ENCODE peak calls at places on chromosomes 4 and X, in five cellular contexts. Z, P, A, Y and L are unnamed samples. For H3K9me2, the result is how much of the 10 kb centered on the place peaks cover.

GRCh38 chrX:4193500-4193899 is 480.1 kb upstream of the PRKX start:
- DNase-seq in Y (no peak), P (no peak), A (no peak), Z (no peak), L (no peak)

GRCh38 chr4:162705130-162705803 is 461.4 kb downstream of the NAF1 start:
- DNase-seq in Y (no peak), A (no peak), P (no peak), Z (no peak), L (no peak)

GRCh38 chr4:188911199-188911598 is 772.0 kb downstream of the TRIML1 start:
- DNase-seq in Y (no peak), A (no peak), Z (no peak), P (no peak), L (no peak)

GRCh38 chrX:48815266-48815665 is 11.0 kb upstream of the ERAS start:
- DNase-seq in Y (no peak), P (no peak), Z (no peak), A (no peak), L (no peak)

GRCh38 chr4:22019676-22020075 is 71.1 kb upstream of the KCNIP4 start:
- DNase-seq in A (no peak), P (no peak), Z (no peak), Y (no peak), L (peak)

GRCh38 chr4:24924309-24924781 is 11.5 kb upstream of the CCDC149 start:
- DNase-seq in Y (no peak), A (no peak), P (no peak), Z (no peak), L (peak)

GRCh38 chrX:6738518-6739470 is 203.9 kb upstream of the VCX3A start:
- DNase-seq in P (peak), Y (no peak), A (no peak), Z (no peak), L (no peak)

GRCh38 chr4:152587127-152587526 is 51.2 kb upstream of the FBXW7 start:
- DNase-seq in P (no peak), A (no peak), Z (no peak), Y (no peak), L (no peak)

GRCh38 chr4:29037501-29037900 is 1682.7 kb upstream of the PCDH7 start:
- DNase-seq in Y (no peak), Z (no peak), A (no peak), P (no peak), L (no peak)

GRCh38 chr4:15758294-15758693 is 19.8 kb upstream of the CD38 start:
- DNase-seq in Z (no peak), P (no peak), Y (no peak), A (no peak), L (no peak)

GRCh38 chrX:110407910-110408545 is 49.4 kb downstream of the RTL9 start:
- DNase-seq in Z (peak), A (peak), Y (peak), P (peak), L (peak)

GRCh38 chrX:147913570-147913969 is 1.9 kb downstream of the FMR1 start:
- DNase-seq in Y (no peak), Z (no peak), P (no peak), A (no peak), L (no peak)

GRCh38 chr4:45453258-45453841 is 670.5 kb downstream of the GABRG1 start:
- DNase-seq in A (no peak), P (peak), Z (peak), Y (no peak), L (peak)

GRCh38 chr4:17561195-17561909 is 15.6 kb upstream of the LAP3 start:
- DNase-seq in Z (no peak), P (no peak), Y (no peak), A (no peak), L (peak)

GRCh38 chr4:76765473-76766183 is 132.3 kb downstream of the SOWAHB start:
- DNase-seq in A (no peak), Y (no peak), P (no peak), Z (no peak), L (peak)

GRCh38 chr4:212438-213174 is 88.3 kb downstream of the ZNF718 start:
- DNase-seq in Z (peak), A (no peak), P (no peak), Y (no peak), L (peak)

GRCh38 chr4:159352609-159353008 is 249.7 kb downstream of the RAPGEF2 start:
- DNase-seq in Z (no peak), Y (no peak), A (no peak), P (no peak), L (no peak)

GRCh38 chr4:169404959-169405358 is 134.2 kb upstream of the SH3RF1 start:
- DNase-seq in P (no peak), A (no peak), Z (peak), Y (no peak), L (peak)

GRCh38 chr4:127875791-127876190 is 4.9 kb upstream of the PLK4 start:
- DNase-seq in A (no peak), Y (no peak), Z (no peak), P (no peak), L (no peak)

GRCh38 chr4:83490876-83491450 is 6.1 kb upstream of the ABRAXAS1 start:
- DNase-seq in P (peak), Y (peak), A (no peak), Z (peak), L (peak)

GRCh38 chr4:90904018-90904417 is 776.8 kb downstream of the CCSER1 start:
- DNase-seq in A (no peak), Y (no peak), P (no peak), Z (peak), L (no peak)

GRCh38 chrX:15310117-15310516 is 5.3 kb downstream of the ASB11 start:
- DNase-seq in Y (no peak), Z (no peak), A (peak), P (no peak), L (peak)

GRCh38 chr4:8199594-8200301 is 658 bp downstream of the SH3TC1 start:
- DNase-seq in P (no peak), A (no peak), Y (no peak), Z (no peak), L (no peak)

GRCh38 chrX:370963-371745 is 15.6 kb downstream of the PPP2R3B start:
- DNase-seq in A (no peak), P (peak), Z (no peak), Y (no peak), L (no peak)

GRCh38 chr4:6161921-6162464 is 38.4 kb downstream of the JAKMIP1 start:
- DNase-seq in Z (no peak), Y (no peak), P (no peak), A (no peak), L (no peak)

GRCh38 chrX:79147477-79147876 is 3.0 kb downstream of the GPR174 start:
- DNase-seq in Z (no peak), P (no peak), A (no peak), Y (no peak), L (no peak)

GRCh38 chr4:27010334-27010940 is 149.8 kb downstream of the STIM2 start:
- DNase-seq in A (peak), P (peak), Y (peak), Z (peak), L (peak)

GRCh38 chr4:54233128-54233696 is 4.1 kb downstream of the PDGFRA start:
- DNase-seq in Y (peak), Z (peak), P (no peak), A (peak), L (peak)

GRCh38 chrX:13123857-13124345 is 79.5 kb upstream of the FAM9C start:
- DNase-seq in Z (no peak), Y (no peak), P (no peak), A (no peak), L (peak)

GRCh38 chr4:75036046-75036445 is 103.1 kb downstream of the PARM1 start:
- DNase-seq in Z (no peak), Y (no peak), A (no peak), P (no peak), L (no peak)

DNA sequence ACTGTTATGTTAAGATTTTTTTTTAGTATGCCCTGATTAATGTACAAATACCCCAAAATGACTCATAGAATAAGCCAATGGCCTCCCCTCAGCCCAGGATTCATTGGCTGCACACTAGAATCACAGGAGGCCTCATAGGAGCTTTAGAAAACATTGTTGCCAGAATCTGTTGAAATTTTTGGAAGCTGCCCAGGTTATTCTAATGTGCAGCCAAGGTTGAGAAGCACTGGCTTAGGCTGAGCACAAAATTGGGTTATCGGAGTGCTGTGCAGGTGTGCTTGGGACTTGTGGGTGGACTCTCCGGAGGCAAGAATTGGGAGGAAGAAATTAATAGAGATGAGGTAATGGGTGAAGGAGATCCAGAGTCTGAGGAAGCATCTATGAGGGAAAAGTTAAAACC is 41.3 kb upstream of the VCX start:
- DNase-seq in Z (no peak), A (no peak), Y (no peak), P (no peak), L (no peak)
- H3K9me2 ChIP-seq in Z (under half), A (under half), Y (under half), P (under half), L (under half)

GRCh38 chr4:3430524-3430923 is 11.2 kb upstream of the HGFAC start:
- DNase-seq in Z (no peak), Y (no peak), A (no peak), P (no peak), L (no peak)

GRCh38 chr4:3432381-3432790 is 9.4 kb upstream of the HGFAC start:
- DNase-seq in Z (no peak), P (no peak), A (no peak), Y (no peak), L (no peak)

GRCh38 chr4:3429651-3430050 is 12.1 kb upstream of the HGFAC start:
- DNase-seq in Y (no peak), A (no peak), Z (no peak), P (no peak), L (no peak)

GRCh38 chr4:3433138-3433869 is 8.5 kb upstream of the HGFAC start:
- DNase-seq in P (no peak), Y (no peak), Z (no peak), A (no peak), L (no peak)

DNA sequence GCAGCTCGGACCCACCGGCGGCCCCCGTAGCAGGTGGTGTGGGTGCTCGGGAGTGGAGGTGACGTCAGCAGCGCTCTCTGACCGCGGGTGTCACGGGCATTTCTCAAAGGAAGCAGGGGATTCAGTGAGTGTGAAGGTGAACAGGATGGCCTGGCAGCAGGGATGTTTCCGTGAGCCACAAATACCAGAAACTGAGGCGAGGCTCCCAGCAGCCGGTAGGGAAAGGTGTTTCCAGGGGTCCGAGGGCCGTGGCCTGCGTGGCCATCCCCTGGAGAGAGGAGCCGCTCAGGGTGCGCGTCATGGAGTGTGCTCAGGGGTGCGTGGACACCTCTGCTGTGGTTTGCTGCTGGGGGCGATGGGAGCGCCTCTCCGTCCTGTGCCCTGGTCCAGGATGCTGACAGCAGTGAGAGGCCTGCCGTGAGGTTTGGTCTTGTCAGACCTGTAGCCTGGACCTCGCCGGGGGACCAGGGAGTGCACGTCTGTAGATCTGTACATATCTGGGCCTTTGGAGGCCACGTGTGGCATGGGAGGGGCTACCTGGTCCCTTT is 10.2 kb upstream of the HGFAC start:
- DNase-seq in Y (no peak), P (no peak), Z (no peak), A (no peak), L (no peak)
- H3K9me2 ChIP-seq in Y (under half), P (under half), Z (under half), A (under half), L (under half)

GRCh38 chr4:51858605-51859211 is 15.8 kb downstream of the DCUN1D4 start:
- DNase-seq in Y (no peak), P (no peak), A (no peak), Z (no peak), L (no peak)

GRCh38 chr4:51859476-51860032 is 16.6 kb downstream of the DCUN1D4 start:
- DNase-seq in Z (no peak), A (no peak), P (no peak), Y (no peak), L (no peak)

GRCh38 chr4:51855270-51855669 is 12.3 kb downstream of the DCUN1D4 start:
- DNase-seq in P (no peak), Z (no peak), A (no peak), Y (no peak), L (no peak)

GRCh38 chr4:51853027-51853682 is 10.2 kb downstream of the DCUN1D4 start:
- DNase-seq in A (no peak), P (no peak), Z (peak), Y (no peak), L (peak)

DNA sequence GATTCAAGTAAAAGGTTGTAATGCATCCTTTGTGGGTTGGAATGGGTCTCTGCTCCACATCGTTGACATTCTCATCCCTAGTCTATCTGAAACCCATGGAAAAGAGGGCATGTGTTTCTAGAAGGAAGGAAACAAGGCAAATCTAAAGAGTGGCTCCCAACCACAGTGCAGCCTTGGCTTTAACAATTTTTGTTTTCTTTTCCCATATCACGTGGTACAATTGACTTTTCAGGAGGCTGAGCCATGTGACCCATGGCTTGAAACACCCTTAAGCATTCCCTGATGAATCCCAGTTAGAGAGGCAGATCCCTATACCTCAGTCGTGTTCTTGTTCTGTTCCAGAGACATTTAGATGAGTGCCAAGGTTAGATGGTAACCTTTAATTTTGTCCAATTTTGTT is 12.8 kb downstream of the DCUN1D4 start:
- DNase-seq in Z (no peak), A (no peak), P (no peak), Y (no peak), L (no peak)
- H3K9me2 ChIP-seq in Z (under half), A (under half), P (under half), Y (under half), L (under half)

GRCh38 chrX:11791537-11791936 is 33.5 kb downstream of the MSL3 start:
- DNase-seq in P (no peak), Z (no peak), Y (no peak), A (no peak), L (no peak)

GRCh38 chrX:11793734-11794133 is 35.7 kb downstream of the MSL3 start:
- DNase-seq in A (no peak), P (no peak), Z (no peak), Y (no peak), L (no peak)

GRCh38 chrX:11791090-11791489 is 33.1 kb downstream of the MSL3 start:
- DNase-seq in Y (no peak), Z (no peak), A (no peak), P (no peak), L (no peak)

GRCh38 chrX:11789809-11790208 is 31.8 kb downstream of the MSL3 start:
- DNase-seq in Y (no peak), Z (no peak), A (no peak), P (peak), L (no peak)

DNA sequence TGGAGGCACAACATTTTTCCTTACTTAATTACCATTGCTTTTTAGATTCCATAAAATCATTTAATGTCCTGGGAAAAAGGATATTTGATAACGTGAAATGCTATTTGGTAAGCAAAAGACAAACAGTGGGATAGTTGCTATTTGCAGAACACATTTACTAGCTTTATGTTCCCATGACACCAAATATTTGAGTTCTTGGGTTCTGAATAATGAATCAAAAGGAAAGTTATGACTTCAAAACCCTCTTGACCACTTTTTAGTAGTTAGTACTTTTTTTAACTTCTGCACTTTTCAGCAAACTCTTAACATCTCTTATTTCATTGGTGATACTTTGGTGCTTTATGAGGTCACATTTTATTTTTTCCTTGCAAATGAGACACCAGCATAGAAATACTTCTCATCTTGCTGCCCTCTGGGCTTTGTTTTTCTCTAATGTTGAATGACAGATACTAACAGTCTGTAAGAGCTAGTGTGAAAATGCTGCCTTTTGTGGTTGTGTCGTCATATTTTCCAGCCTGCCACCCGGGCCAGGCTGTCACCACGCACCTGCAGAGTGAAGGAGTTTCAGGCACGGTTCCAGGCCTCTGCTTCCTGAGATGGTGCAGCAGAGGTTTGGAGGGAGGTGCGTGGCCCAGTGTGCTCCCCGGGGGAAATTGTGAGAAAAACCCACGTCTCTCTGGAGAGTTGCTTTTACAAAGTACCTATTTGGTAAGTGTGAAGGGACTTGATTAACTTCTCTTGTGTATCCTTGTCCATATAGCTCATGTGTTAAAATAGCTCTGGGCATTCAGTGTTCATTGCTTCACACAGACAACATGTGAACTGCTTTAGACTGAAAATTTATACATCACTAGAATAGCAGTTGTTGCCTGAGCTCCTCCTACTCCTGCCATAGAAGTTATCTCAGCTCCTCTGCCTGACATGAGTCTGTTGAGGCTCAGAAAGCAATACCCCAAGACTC is 34.7 kb downstream of the MSL3 start:
- DNase-seq in Z (no peak), Y (no peak), P (peak), A (no peak), L (no peak)
- H3K9me2 ChIP-seq in Z (under half), Y (under half), P (under half), A (under half), L (under half)

DNA sequence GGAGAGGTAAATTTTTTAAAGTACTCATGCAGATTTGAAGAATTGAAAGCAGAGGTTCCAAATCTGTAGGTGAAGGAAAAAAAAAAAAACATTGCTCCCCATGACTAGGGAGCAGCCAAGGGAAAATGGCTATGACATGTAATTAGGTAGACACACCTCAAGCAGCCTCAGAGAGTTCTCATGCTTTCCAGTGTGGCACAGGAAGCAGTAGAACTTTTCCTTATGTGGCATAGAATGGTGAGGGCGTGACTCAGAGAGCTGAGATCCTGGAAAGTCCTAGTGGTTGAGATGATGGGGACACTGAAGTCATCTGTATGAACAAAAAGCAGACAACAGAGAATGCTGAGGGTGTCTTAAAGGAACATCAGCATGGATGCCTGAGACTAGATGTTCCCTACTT is 148.6 kb upstream of the NWD2 start:
- DNase-seq in A (no peak), Z (no peak), Y (no peak), P (no peak), L (no peak)
- H3K9me2 ChIP-seq in A (under half), Z (under half), Y (under half), P (under half), L (under half)

GRCh38 chr4:114163051-114163450 is 183.6 kb upstream of the ARSJ start:
- DNase-seq in Y (no peak), P (no peak), Z (no peak), A (no peak), L (peak)
- H3K9me2 ChIP-seq in Y (under half), P (under half), Z (under half), A (under half), L (under half)

DNA sequence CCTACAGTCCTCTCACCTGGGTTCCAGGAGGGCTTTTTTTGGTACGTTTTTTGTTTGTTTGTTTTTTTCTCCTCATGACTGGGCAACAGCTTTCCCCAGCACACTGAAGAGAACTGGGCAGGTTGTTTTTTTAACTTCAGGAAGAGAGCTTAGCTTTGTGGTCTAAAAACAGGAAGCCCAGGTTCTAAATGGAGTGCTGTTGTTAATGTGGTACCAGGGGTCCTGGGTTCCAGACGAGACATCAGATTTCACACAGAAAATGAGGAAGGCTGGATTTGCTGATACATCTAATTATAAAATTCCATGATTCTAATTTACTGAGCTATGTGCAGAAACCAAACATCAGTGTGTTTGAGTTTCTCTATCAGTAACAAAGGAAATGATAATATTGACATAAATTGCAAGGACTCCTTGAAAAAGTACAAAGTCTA is 4.2 kb downstream of the MYOZ2 start:
- DNase-seq in Y (no peak), Z (no peak), P (peak), A (no peak), L (no peak)
- H3K9me2 ChIP-seq in Y (under half), Z (under half), P (under half), A (under half), L (under half)

DNA sequence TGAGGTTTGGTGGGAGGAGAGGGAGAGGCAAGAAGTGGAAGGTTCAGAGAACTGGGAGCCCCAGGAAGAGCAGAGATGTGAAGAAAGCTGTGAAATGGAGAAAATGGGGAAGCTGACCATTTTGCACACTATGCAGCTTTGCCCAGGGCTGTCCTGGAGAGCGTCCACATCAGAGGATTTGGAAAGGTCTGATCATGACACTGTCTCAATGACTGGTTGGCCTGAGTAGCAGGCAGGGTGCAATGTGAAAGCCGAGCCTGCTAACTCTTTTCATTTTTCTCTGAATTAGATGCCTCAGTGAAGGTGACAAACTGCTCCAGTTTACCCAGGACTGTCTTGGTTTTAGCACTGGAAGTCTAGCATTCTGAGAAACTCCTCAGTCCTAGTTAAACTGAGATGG is 330.1 kb upstream of the RPS6KA3 start:
- DNase-seq in Y (no peak), P (no peak), Z (no peak), A (no peak), L (peak)
- H3K9me2 ChIP-seq in Y (under half), P (under half), Z (under half), A (under half), L (under half)